ENCODE peak calls at places on chromosomes 5 and 9, in eight cellular contexts. R is mesothelial cell of epicardium, E is adrenal gland, B is sigmoid colon, C is progenitor cell of endocrine pancreas, H is PC-3, W is B cell, F is RWPE1. M is an unnamed sample.

GRCh38 chr5:123209163-123210013 is 120.3 kb downstream of the PRDM6 start:
- DNase-seq in R (no peak), E (no peak), B (no peak), C (no peak), H (peak), W (no peak), F (peak), M (peak)

GRCh38 chr5:107675201-107675600 is 4.5 kb upstream of the EFNA5 start:
- DNase-seq in R (no peak), E (no peak), B (no peak), C (no peak), H (no peak), W (no peak), F (no peak), M (no peak)

GRCh38 chr9:122463828-122464632 is 13.7 kb downstream of the OR1J1 start:
- DNase-seq in R (no peak), E (no peak), B (no peak), C (no peak), H (peak), W (peak), F (no peak), M (peak)

GRCh38 chr5:72167257-72167656 is 60.0 kb downstream of the MAP1B start:
- DNase-seq in R (no peak), E (no peak), B (no peak), C (no peak), H (no peak), W (no peak), F (no peak), M (no peak)

GRCh38 chr5:82422751-82423181 is 144.6 kb upstream of the RPS23 start:
- DNase-seq in R (no peak), E (peak), B (peak), C (no peak), H (no peak), W (no peak), F (no peak), M (peak)

GRCh38 chr5:76544268-76544926 is 78.8 kb downstream of the F2RL2 start:
- DNase-seq in R (no peak), E (peak), B (no peak), C (no peak), H (peak), W (peak), F (peak), M (peak)

GRCh38 chr5:68193481-68194036 is 22.0 kb upstream of the PIK3R1 start:
- DNase-seq in R (no peak), E (no peak), B (no peak), C (no peak), H (no peak), W (no peak), F (peak), M (no peak)

GRCh38 chr9:92501671-92502393 is 19.5 kb upstream of the ASPN start:
- DNase-seq in R (no peak), E (peak), B (peak), C (no peak), H (peak), W (no peak), F (peak), M (peak)

GRCh38 chr9:90600029-90600428 is 42.6 kb downstream of the DIRAS2 start:
- DNase-seq in R (no peak), E (no peak), B (no peak), C (no peak), H (no peak), W (no peak), F (peak), M (peak)

GRCh38 chr9:135587658-135588057 is 26.1 kb downstream of the PAEP start:
- DNase-seq in R (no peak), E (no peak), B (no peak), C (no peak), H (no peak), W (no peak), F (peak), M (peak)

GRCh38 chr5:50969207-50970145 is 303.0 kb downstream of the PARP8 start:
- DNase-seq in R (peak), E (no peak), B (peak), C (no peak), H (no peak), W (peak), F (no peak), M (no peak)

GRCh38 chr5:8827701-8828100 is 718.2 kb downstream of the SEMA5A start:
- DNase-seq in R (no peak), E (no peak), B (no peak), C (no peak), H (no peak), W (no peak), F (no peak), M (no peak)

GRCh38 chr9:131732061-131732526 is 7.8 kb downstream of the RAPGEF1 start:
- DNase-seq in R (no peak), E (peak), B (peak), C (no peak), H (peak), W (no peak), F (peak), M (peak)

GRCh38 chr9:23542438-23542837 is 283.6 kb downstream of the ELAVL2 start:
- DNase-seq in R (no peak), E (no peak), B (no peak), C (no peak), H (no peak), W (no peak), F (no peak), M (no peak)

GRCh38 chr9:119634036-119634435 is 264.8 kb upstream of the BRINP1 start:
- DNase-seq in R (no peak), E (no peak), B (no peak), C (no peak), H (no peak), W (no peak), F (no peak), M (no peak)

GRCh38 chr9:137303893-137304382 is 1.9 kb upstream of the NRARP start:
- DNase-seq in R (no peak), E (no peak), B (no peak), C (peak), H (no peak), W (no peak), F (no peak), M (no peak)

GRCh38 chr5:61245486-61245885 is 83.2 kb upstream of the SMIM15 start:
- DNase-seq in R (no peak), E (peak), B (no peak), C (no peak), H (no peak), W (no peak), F (no peak), M (peak)

GRCh38 chr5:38323645-38324295 is 65.4 kb downstream of the EGFLAM start:
- DNase-seq in R (no peak), E (no peak), B (no peak), C (no peak), H (no peak), W (no peak), F (peak), M (peak)

GRCh38 chr9:130901498-130902203 is 5.0 kb upstream of the QRFP start:
- DNase-seq in R (no peak), E (no peak), B (no peak), C (no peak), H (no peak), W (no peak), F (no peak), M (no peak)

GRCh38 chr9:135105211-135105745 is 17.8 kb downstream of the OLFM1 start:
- DNase-seq in R (no peak), E (no peak), B (no peak), C (no peak), H (no peak), W (no peak), F (no peak), M (no peak)

GRCh38 chr9:37921546-37922300 is 17.8 kb upstream of the SLC25A51 start:
- DNase-seq in R (no peak), E (no peak), B (peak), C (no peak), H (no peak), W (no peak), F (peak), M (peak)

GRCh38 chr9:131856105-131856504 is 116.2 kb upstream of the RAPGEF1 start:
- DNase-seq in R (no peak), E (no peak), B (no peak), C (no peak), H (no peak), W (no peak), F (no peak), M (no peak)

GRCh38 chr5:68379275-68380026 is 163.9 kb downstream of the PIK3R1 start:
- DNase-seq in R (no peak), E (peak), B (peak), C (no peak), H (no peak), W (no peak), F (no peak), M (no peak)

GRCh38 chr5:158463971-158464370 is 605.0 kb upstream of the CLINT1 start:
- DNase-seq in R (no peak), E (peak), B (peak), C (no peak), H (no peak), W (no peak), F (peak), M (peak)

GRCh38 chr9:115034801-115035200 is 83.2 kb downstream of the TNC start:
- DNase-seq in R (no peak), E (no peak), B (no peak), C (no peak), H (no peak), W (no peak), F (peak), M (peak)

GRCh38 chr5:78755822-78756429 is 107.4 kb upstream of the LHFPL2 start:
- DNase-seq in R (no peak), E (no peak), B (no peak), C (no peak), H (peak), W (no peak), F (no peak), M (no peak)

GRCh38 chr9:129987941-129988340 is 55.0 kb downstream of the FNBP1 start:
- DNase-seq in R (no peak), E (no peak), B (no peak), C (no peak), H (no peak), W (no peak), F (no peak), M (no peak)

GRCh38 chr9:133842174-133842573 is 104.0 kb upstream of the SARDH start:
- DNase-seq in R (no peak), E (peak), B (no peak), C (no peak), H (no peak), W (no peak), F (no peak), M (no peak)

GRCh38 chr9:631596-631995 is 209.9 kb upstream of the DMRT1 start:
- DNase-seq in R (no peak), E (no peak), B (no peak), C (no peak), H (no peak), W (no peak), F (no peak), M (peak)

GRCh38 chr5:168666356-168666755 is 87.2 kb upstream of the PANK3 start:
- DNase-seq in R (no peak), E (no peak), B (no peak), C (no peak), H (no peak), W (no peak), F (no peak), M (no peak)

GRCh38 chr5:64165500-64166200 is at the start of gene RNF180:
- DNase-seq in R (peak), E (peak), B (peak), C (peak), H (peak), W (peak), F (peak), M (peak)

GRCh38 chr5:64635056-64635686 is 55.1 kb upstream of the SHISAL2B start:
- DNase-seq in R (no peak), E (no peak), B (no peak), C (no peak), H (peak), W (peak), F (peak), M (peak)

GRCh38 chr5:181168595-181169118 is 21.3 kb downstream of the OR2V2 start:
- DNase-seq in R (no peak), E (no peak), B (no peak), C (no peak), H (no peak), W (no peak), F (no peak), M (no peak)

GRCh38 chr5:181166812-181167733 is 19.7 kb downstream of the OR2V2 start:
- DNase-seq in R (no peak), E (no peak), B (no peak), C (no peak), H (peak), W (no peak), F (no peak), M (no peak)

GRCh38 chr5:181170996-181171395 is 23.6 kb downstream of the OR2V2 start:
- DNase-seq in R (no peak), E (no peak), B (no peak), C (no peak), H (no peak), W (no peak), F (no peak), M (no peak)

GRCh38 chr5:181170237-181170830 is 22.9 kb downstream of the OR2V2 start:
- DNase-seq in R (no peak), E (no peak), B (no peak), C (no peak), H (no peak), W (no peak), F (no peak), M (peak)

GRCh38 chr5:181167814-181168488 is 20.6 kb downstream of the OR2V2 start:
- DNase-seq in R (peak), E (no peak), B (no peak), C (peak), H (peak), W (peak), F (no peak), M (peak)
- TF ChIP-seq CTCF in R (peak), E (no peak), B (peak), C (peak), H (peak), W (peak), F (peak), M (peak)

GRCh38 chr5:17056056-17056690 is 120.1 kb upstream of the MYO10 start:
- DNase-seq in R (no peak), E (no peak), B (no peak), C (no peak), H (peak), W (no peak), F (no peak), M (peak)

GRCh38 chr5:17065468-17065867 is 129.4 kb upstream of the MYO10 start:
- DNase-seq in R (no peak), E (no peak), B (no peak), C (no peak), H (no peak), W (no peak), F (no peak), M (no peak)

GRCh38 chr5:17067657-17068392 is 131.7 kb upstream of the MYO10 start:
- DNase-seq in R (no peak), E (no peak), B (no peak), C (no peak), H (peak), W (no peak), F (no peak), M (no peak)

GRCh38 chr5:17058438-17058837 is 122.3 kb upstream of the MYO10 start:
- DNase-seq in R (no peak), E (no peak), B (no peak), C (no peak), H (peak), W (no peak), F (no peak), M (no peak)

DNA sequence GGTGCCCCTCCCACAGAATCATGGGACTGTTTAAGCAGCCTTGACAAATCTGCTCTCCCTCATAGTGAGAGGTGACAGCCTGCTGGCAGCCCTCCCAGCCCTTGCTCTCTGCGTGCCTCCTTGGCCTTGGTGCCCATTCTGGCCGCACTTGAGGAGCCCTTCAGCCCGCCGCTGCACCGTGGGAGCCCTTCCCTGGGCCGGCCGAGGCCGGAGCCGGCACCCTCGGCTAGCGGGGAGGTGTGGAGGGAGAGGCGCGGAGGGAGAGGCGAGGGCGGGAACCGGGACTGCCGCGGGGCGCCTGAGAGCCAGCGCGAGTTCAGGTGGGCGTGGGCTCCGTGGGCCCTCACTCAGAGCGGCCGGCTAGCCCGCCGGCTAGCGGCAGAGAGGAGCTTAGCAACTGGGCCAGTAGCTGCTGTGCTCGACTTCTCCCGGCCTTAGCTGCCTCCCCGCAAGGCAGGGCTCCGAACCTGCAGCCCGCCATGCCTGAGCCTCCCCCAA is 125.9 kb upstream of the MYO10 start:
- DNase-seq in R (no peak), E (no peak), B (no peak), C (no peak), H (no peak), W (no peak), F (no peak), M (no peak)
- TF ChIP-seq CTCF in R (no peak), E (no peak), B (no peak), C (no peak), H (no peak), W (no peak), F (no peak), M (no peak)

GRCh38 chr5:140795259-140795641 is 598 bp downstream of the PCDHA2 start:
- DNase-seq in R (no peak), E (no peak), B (no peak), C (no peak), H (no peak), W (no peak), F (peak), M (no peak)
- TF ChIP-seq CTCF in R (no peak), E (no peak), B (no peak), C (peak), H (no peak), W (no peak), F (no peak), M (no peak)

GRCh38 chr9:95181226-95181818 is 136.2 kb downstream of the FANCC start:
- DNase-seq in R (no peak), E (no peak), B (no peak), C (no peak), H (peak), W (no peak), F (no peak), M (peak)
- TF ChIP-seq CTCF in R (peak), E (no peak), B (peak), C (peak), H (peak), W (peak), F (peak), M (peak)

M was measured in MCF 10A.